ENCODE peak calls at places on chromosomes 13 and 19, in five cellular contexts. One of them, this sample, is unnamed.

GRCh38 chr13:91710733-91711132 is 312.3 kb downstream of the GPC5 start:
- DNase-seq in body of pancreas: no peak
- DNase-seq in breast epithelium: no peak
- DNase-seq in tibial artery: no peak
- DNase-seq in upper lobe of right lung: no peak
- DNase-seq in this sample: no peak

GRCh38 chr19:8065489-8066261 is 13.1 kb downstream of the CCL25 start:
- DNase-seq in body of pancreas: no peak
- DNase-seq in breast epithelium: no peak
- DNase-seq in tibial artery: no peak
- DNase-seq in upper lobe of right lung: no peak
- DNase-seq in this sample: no peak

GRCh38 chr19:9945319-9945966 is 9.1 kb upstream of the OLFM2 start:
- DNase-seq in body of pancreas: peak; percentile 66
- DNase-seq in breast epithelium: peak; percentile 67
- DNase-seq in tibial artery: peak; percentile 98
- DNase-seq in upper lobe of right lung: peak; percentile 69
- DNase-seq in this sample: no peak

GRCh38 chr13:71722206-71722605 is 144.8 kb downstream of the DACH1 start:
- DNase-seq in body of pancreas: no peak
- DNase-seq in breast epithelium: no peak
- DNase-seq in tibial artery: no peak
- DNase-seq in upper lobe of right lung: no peak
- DNase-seq in this sample: no peak

GRCh38 chr13:52109096-52109495 is 19.8 kb downstream of the NEK5 start:
- DNase-seq in body of pancreas: no peak
- DNase-seq in breast epithelium: no peak
- DNase-seq in tibial artery: no peak
- DNase-seq in upper lobe of right lung: no peak
- DNase-seq in this sample: no peak

GRCh38 chr13:106382569-106382968 is 152.9 kb downstream of the EFNB2 start:
- DNase-seq in body of pancreas: no peak
- DNase-seq in breast epithelium: no peak
- DNase-seq in tibial artery: no peak
- DNase-seq in upper lobe of right lung: no peak
- DNase-seq in this sample: no peak

GRCh38 chr13:41516166-41516565 is 58.8 kb downstream of the RGCC start:
- DNase-seq in body of pancreas: no peak
- DNase-seq in breast epithelium: no peak
- DNase-seq in tibial artery: no peak
- DNase-seq in upper lobe of right lung: no peak
- DNase-seq in this sample: no peak

GRCh38 chr19:46180701-46181385 is 32.8 kb downstream of the IGFL2 start:
- DNase-seq in body of pancreas: no peak
- DNase-seq in breast epithelium: no peak
- DNase-seq in tibial artery: peak; percentile 27
- DNase-seq in upper lobe of right lung: no peak
- DNase-seq in this sample: no peak

GRCh38 chr13:31739226-31739625 is at the start of gene RXFP2:
- DNase-seq in body of pancreas: no peak
- DNase-seq in breast epithelium: no peak
- DNase-seq in tibial artery: no peak
- DNase-seq in upper lobe of right lung: no peak
- DNase-seq in this sample: no peak

GRCh38 chr19:58330458-58330857 is 3.7 kb downstream of the ZSCAN22 start:
- DNase-seq in body of pancreas: no peak
- DNase-seq in breast epithelium: no peak
- DNase-seq in tibial artery: no peak
- DNase-seq in upper lobe of right lung: no peak
- DNase-seq in this sample: no peak

GRCh38 chr19:39179754-39180153 is 17.0 kb upstream of the NCCRP1 start:
- DNase-seq in body of pancreas: no peak
- DNase-seq in breast epithelium: no peak
- DNase-seq in tibial artery: no peak
- DNase-seq in upper lobe of right lung: no peak
- DNase-seq in this sample: no peak

GRCh38 chr19:12828494-12828893 is 5.9 kb downstream of the RTBDN start:
- DNase-seq in body of pancreas: peak; percentile 54
- DNase-seq in breast epithelium: no peak
- DNase-seq in tibial artery: no peak
- DNase-seq in upper lobe of right lung: no peak
- DNase-seq in this sample: no peak

GRCh38 chr13:98563071-98563470 is 13.8 kb downstream of the STK24 start:
- DNase-seq in body of pancreas: no peak
- DNase-seq in breast epithelium: no peak
- DNase-seq in tibial artery: peak; percentile 23
- DNase-seq in upper lobe of right lung: no peak
- DNase-seq in this sample: peak; percentile 65

GRCh38 chr19:17420267-17420924 is 549 bp downstream of the MVB12A start:
- DNase-seq in body of pancreas: peak; percentile 29
- DNase-seq in breast epithelium: no peak
- DNase-seq in tibial artery: peak; percentile 74
- DNase-seq in upper lobe of right lung: peak; percentile 76
- DNase-seq in this sample: no peak

GRCh38 chr13:105918842-105919741 is 616.4 kb downstream of the EFNB2 start:
- DNase-seq in body of pancreas: peak; percentile 13
- DNase-seq in breast epithelium: no peak
- DNase-seq in tibial artery: no peak
- DNase-seq in upper lobe of right lung: no peak
- DNase-seq in this sample: no peak

GRCh38 chr19:1773173-1773572 is 19.9 kb downstream of the ONECUT3 start:
- DNase-seq in body of pancreas: no peak
- DNase-seq in breast epithelium: no peak
- DNase-seq in tibial artery: no peak
- DNase-seq in upper lobe of right lung: no peak
- DNase-seq in this sample: no peak

GRCh38 chr19:18847516-18848463 is 16.0 kb downstream of the UPF1 start:
- DNase-seq in body of pancreas: peak; percentile 50
- DNase-seq in breast epithelium: no peak
- DNase-seq in tibial artery: no peak
- DNase-seq in upper lobe of right lung: no peak
- DNase-seq in this sample: no peak

GRCh38 chr19:18419195-18419698 is at the start of gene SSBP4:
- DNase-seq in body of pancreas: peak; percentile 76
- DNase-seq in breast epithelium: no peak
- DNase-seq in tibial artery: peak; percentile 85
- DNase-seq in upper lobe of right lung: peak; percentile 86
- DNase-seq in this sample: peak; percentile 43

GRCh38 chr13:113474179-113474578 is 16.3 kb downstream of the DCUN1D2 start:
- DNase-seq in body of pancreas: peak; percentile 44
- DNase-seq in breast epithelium: no peak
- DNase-seq in tibial artery: no peak
- DNase-seq in upper lobe of right lung: no peak
- DNase-seq in this sample: no peak

GRCh38 chr19:49556412-49557398 is 23.7 kb downstream of the NOSIP start:
- DNase-seq in body of pancreas: peak; percentile 94
- DNase-seq in breast epithelium: no peak
- DNase-seq in tibial artery: no peak
- DNase-seq in upper lobe of right lung: no peak
- DNase-seq in this sample: peak; percentile 36

GRCh38 chr13:50713849-50714248 is 129.6 kb downstream of the DLEU7 start:
- DNase-seq in body of pancreas: peak; percentile 36
- DNase-seq in breast epithelium: no peak
- DNase-seq in tibial artery: no peak
- DNase-seq in upper lobe of right lung: no peak
- DNase-seq in this sample: no peak

GRCh38 chr19:17086129-17086528 is 10.6 kb downstream of the MYO9B start:
- DNase-seq in body of pancreas: no peak
- DNase-seq in breast epithelium: no peak
- DNase-seq in tibial artery: no peak
- DNase-seq in upper lobe of right lung: no peak
- DNase-seq in this sample: no peak

GRCh38 chr13:24557121-24557520 is 44.5 kb upstream of the PARP4 start:
- DNase-seq in body of pancreas: no peak
- DNase-seq in breast epithelium: no peak
- DNase-seq in tibial artery: no peak
- DNase-seq in upper lobe of right lung: no peak
- DNase-seq in this sample: no peak

GRCh38 chr13:40221460-40222201 is 444.8 kb downstream of the FOXO1 start:
- DNase-seq in body of pancreas: peak; percentile 62
- DNase-seq in breast epithelium: no peak
- DNase-seq in tibial artery: no peak
- DNase-seq in upper lobe of right lung: no peak
- DNase-seq in this sample: no peak

GRCh38 chr13:29621401-29621800 is 25.9 kb upstream of the SLC7A1 start:
- DNase-seq in body of pancreas: no peak
- DNase-seq in breast epithelium: no peak
- DNase-seq in tibial artery: no peak
- DNase-seq in upper lobe of right lung: no peak
- DNase-seq in this sample: no peak

GRCh38 chr19:6718741-6719539 is 1.5 kb downstream of the C3 start:
- DNase-seq in body of pancreas: peak; percentile 62
- DNase-seq in breast epithelium: no peak
- DNase-seq in tibial artery: no peak
- DNase-seq in upper lobe of right lung: peak; percentile 88
- DNase-seq in this sample: no peak

GRCh38 chr19:16596399-16596798 is 24.2 kb upstream of the SLC35E1 start:
- DNase-seq in body of pancreas: no peak
- DNase-seq in breast epithelium: no peak
- DNase-seq in tibial artery: no peak
- DNase-seq in upper lobe of right lung: no peak
- DNase-seq in this sample: no peak

GRCh38 chr13:107305178-107305577 is 737.2 kb upstream of the ARGLU1 start:
- DNase-seq in body of pancreas: no peak
- DNase-seq in breast epithelium: no peak
- DNase-seq in tibial artery: no peak
- DNase-seq in upper lobe of right lung: no peak
- DNase-seq in this sample: no peak

GRCh38 chr19:51784922-51785690 is 9.9 kb upstream of the FPR3 start:
- DNase-seq in body of pancreas: peak; percentile 78
- DNase-seq in breast epithelium: no peak
- DNase-seq in tibial artery: peak; percentile 81
- DNase-seq in upper lobe of right lung: peak; percentile 70
- DNase-seq in this sample: no peak

GRCh38 chr13:48636550-48636949 is 17.2 kb upstream of the CYSLTR2 start:
- DNase-seq in body of pancreas: no peak
- DNase-seq in breast epithelium: no peak
- DNase-seq in tibial artery: no peak
- DNase-seq in upper lobe of right lung: no peak
- DNase-seq in this sample: no peak
- TF ChIP-seq CTCF in body of pancreas: no peak
- TF ChIP-seq CTCF in breast epithelium: no peak
- TF ChIP-seq CTCF in tibial artery: no peak
- TF ChIP-seq CTCF in upper lobe of right lung: no peak
- TF ChIP-seq CTCF in this sample: no peak

GRCh38 chr13:67123165-67123564 is 107.0 kb downstream of the PCDH9 start:
- DNase-seq in body of pancreas: no peak
- DNase-seq in breast epithelium: no peak
- DNase-seq in tibial artery: no peak
- DNase-seq in upper lobe of right lung: no peak
- DNase-seq in this sample: no peak

GRCh38 chr13:67118277-67118676 is 111.9 kb downstream of the PCDH9 start:
- DNase-seq in body of pancreas: no peak
- DNase-seq in breast epithelium: no peak
- DNase-seq in tibial artery: no peak
- DNase-seq in upper lobe of right lung: no peak
- DNase-seq in this sample: no peak

GRCh38 chr13:67119481-67119883 is 110.7 kb downstream of the PCDH9 start:
- DNase-seq in body of pancreas: no peak
- DNase-seq in breast epithelium: no peak
- DNase-seq in tibial artery: no peak
- DNase-seq in upper lobe of right lung: no peak
- DNase-seq in this sample: no peak

GRCh38 chr13:67122251-67122650 is 107.9 kb downstream of the PCDH9 start:
- DNase-seq in body of pancreas: no peak
- DNase-seq in breast epithelium: no peak
- DNase-seq in tibial artery: no peak
- DNase-seq in upper lobe of right lung: no peak
- DNase-seq in this sample: no peak

DNA sequence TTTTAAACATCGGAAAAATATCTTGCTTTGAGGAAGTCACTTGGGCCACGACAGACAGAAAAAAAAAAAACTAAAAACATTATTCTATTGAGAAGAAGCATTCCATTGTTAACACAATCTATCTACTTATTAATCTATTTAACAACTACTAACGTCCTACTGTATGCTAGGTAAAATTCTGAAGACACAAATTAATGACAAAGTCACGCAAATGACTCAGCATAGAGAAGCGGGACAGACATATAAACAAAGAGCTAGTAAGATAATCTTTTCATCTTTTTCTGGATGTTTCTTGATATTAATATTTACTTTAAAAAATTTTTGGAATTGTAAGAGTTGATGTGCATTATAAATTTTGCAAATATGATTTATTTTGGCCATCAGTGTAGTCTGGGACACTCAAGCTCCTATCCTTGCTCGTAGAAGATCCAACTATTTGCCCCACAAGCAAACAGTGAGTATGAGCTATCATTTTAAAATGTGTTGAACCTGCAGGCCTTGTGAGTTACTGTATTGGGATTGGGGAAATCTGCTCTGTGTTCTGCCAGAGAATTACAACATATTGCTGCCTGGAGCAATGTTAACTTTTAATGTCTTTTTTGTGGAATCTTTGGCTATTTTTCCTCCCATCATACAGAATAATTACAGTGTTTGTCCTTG is 109.1 kb downstream of the PCDH9 start:
- DNase-seq in body of pancreas: no peak
- DNase-seq in breast epithelium: no peak
- DNase-seq in tibial artery: no peak
- DNase-seq in upper lobe of right lung: no peak
- DNase-seq in this sample: no peak
- H3K27ac ChIP-seq in body of pancreas: no peak overlapping the region
- H3K27ac ChIP-seq in breast epithelium: no peak overlapping the region
- H3K27ac ChIP-seq in tibial artery: no peak overlapping the region
- H3K27ac ChIP-seq in upper lobe of right lung: no peak overlapping the region
- H3K27ac ChIP-seq in this sample: no peak overlapping the region

GRCh38 chr19:13880059-13880672 is 3.2 kb downstream of the NANOS3 start:
- DNase-seq in body of pancreas: peak; percentile 98
- DNase-seq in breast epithelium: peak; percentile 98
- DNase-seq in tibial artery: peak; percentile 99
- DNase-seq in upper lobe of right lung: peak; percentile 99
- DNase-seq in this sample: peak; percentile 98
- H3K4me3 ChIP-seq in body of pancreas: no peak overlapping the region
- H3K4me3 ChIP-seq in breast epithelium: peak overlapping the region; percentile 51
- H3K4me3 ChIP-seq in tibial artery: peak overlapping the region; percentile 28
- H3K4me3 ChIP-seq in upper lobe of right lung: no peak overlapping the region
- H3K4me3 ChIP-seq in this sample: peak overlapping the region; percentile 13

DNA sequence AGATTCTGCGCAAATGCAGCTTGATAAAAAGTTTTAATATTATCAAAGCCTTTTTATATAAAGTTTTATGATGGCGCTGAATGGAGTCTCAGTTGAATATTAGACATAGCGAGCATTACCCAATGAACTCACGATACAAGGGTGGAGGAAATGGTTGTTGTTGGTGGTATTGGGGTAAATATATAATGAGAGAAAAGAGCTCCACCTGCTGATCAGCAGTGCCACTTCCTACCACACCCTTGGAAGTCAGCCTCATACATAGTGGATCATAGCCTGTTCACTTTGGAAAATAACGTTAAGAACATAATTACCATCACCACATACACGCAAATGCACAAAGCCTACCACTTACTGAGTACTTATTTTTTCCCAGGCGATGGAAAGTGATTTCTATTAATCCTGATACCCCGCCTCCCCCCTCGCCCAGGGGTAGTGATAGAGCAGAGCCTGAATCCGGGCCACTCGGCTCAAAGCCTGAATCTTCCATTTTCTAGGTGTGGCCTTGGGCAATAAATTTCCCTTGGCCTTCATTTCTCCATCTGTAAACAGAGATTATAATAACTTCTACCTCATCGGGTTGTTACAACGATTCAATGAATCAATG is 358.3 kb downstream of the KLF5 start:
- DNase-seq in body of pancreas: peak; percentile 53
- DNase-seq in breast epithelium: no peak
- DNase-seq in tibial artery: no peak
- DNase-seq in upper lobe of right lung: no peak
- DNase-seq in this sample: no peak
- TF ChIP-seq CTCF in body of pancreas: peak; percentile 62
- TF ChIP-seq CTCF in breast epithelium: no peak
- TF ChIP-seq CTCF in tibial artery: no peak
- TF ChIP-seq CTCF in upper lobe of right lung: peak; percentile 7
- TF ChIP-seq CTCF in this sample: no peak